ENCODE peak calls at places on chromosomes 7 and 10, in four cellular contexts. One of them, this sample, is unnamed.

GRCh38 chr10:76333801-76334200 is 902.4 kb downstream of the LRMDA start:
- DNase-seq in activated naive CD8-positive, alpha-beta T cell treated with anti-CD3 and anti-CD28 coated beads, Interleukin-2, amount 50 U/mL, for 24 hours: no peak
- DNase-seq in NCI-H446: peak
- DNase-seq in epithelial cell of esophagus: no peak
- DNase-seq in this sample: no peak

GRCh38 chr7:73423519-73424485 is 9.8 kb upstream of the FZD9 start:
- DNase-seq in NCI-H446: no peak
- DNase-seq in epithelial cell of esophagus: no peak
- DNase-seq in activated naive CD8-positive, alpha-beta T cell treated with anti-CD3 and anti-CD28 coated beads, Interleukin-2, amount 50 U/mL, for 24 hours: no peak
- DNase-seq in this sample: no peak

GRCh38 chr7:93011351-93012294 is 106.2 kb downstream of the SAMD9 start:
- DNase-seq in activated naive CD8-positive, alpha-beta T cell treated with anti-CD3 and anti-CD28 coated beads, Interleukin-2, amount 50 U/mL, for 24 hours: no peak
- DNase-seq in epithelial cell of esophagus: peak
- DNase-seq in NCI-H446: no peak
- DNase-seq in this sample: no peak

GRCh38 chr7:70849580-70850235 is 282.2 kb upstream of the GALNT17 start:
- DNase-seq in activated naive CD8-positive, alpha-beta T cell treated with anti-CD3 and anti-CD28 coated beads, Interleukin-2, amount 50 U/mL, for 24 hours: no peak
- DNase-seq in epithelial cell of esophagus: no peak
- DNase-seq in NCI-H446: no peak
- DNase-seq in this sample: no peak

GRCh38 chr7:27840760-27841364 is 100.9 kb downstream of the TAX1BP1 start:
- DNase-seq in epithelial cell of esophagus: no peak
- DNase-seq in activated naive CD8-positive, alpha-beta T cell treated with anti-CD3 and anti-CD28 coated beads, Interleukin-2, amount 50 U/mL, for 24 hours: no peak
- DNase-seq in NCI-H446: no peak
- DNase-seq in this sample: no peak

GRCh38 chr10:12707461-12708185 is 293.9 kb downstream of the CCDC3 start:
- DNase-seq in NCI-H446: peak
- DNase-seq in epithelial cell of esophagus: peak
- DNase-seq in activated naive CD8-positive, alpha-beta T cell treated with anti-CD3 and anti-CD28 coated beads, Interleukin-2, amount 50 U/mL, for 24 hours: peak
- DNase-seq in this sample: no peak

GRCh38 chr7:114865564-114865963 is 56.3 kb upstream of the MDFIC start:
- DNase-seq in activated naive CD8-positive, alpha-beta T cell treated with anti-CD3 and anti-CD28 coated beads, Interleukin-2, amount 50 U/mL, for 24 hours: peak
- DNase-seq in epithelial cell of esophagus: peak
- DNase-seq in NCI-H446: peak
- DNase-seq in this sample: peak

GRCh38 chr7:88229302-88229870 is 9.5 kb upstream of the SRI start:
- DNase-seq in activated naive CD8-positive, alpha-beta T cell treated with anti-CD3 and anti-CD28 coated beads, Interleukin-2, amount 50 U/mL, for 24 hours: no peak
- DNase-seq in epithelial cell of esophagus: no peak
- DNase-seq in NCI-H446: no peak
- DNase-seq in this sample: no peak

GRCh38 chr10:48944171-48944570 is 4.5 kb upstream of the LRRC18 start:
- DNase-seq in NCI-H446: no peak
- DNase-seq in activated naive CD8-positive, alpha-beta T cell treated with anti-CD3 and anti-CD28 coated beads, Interleukin-2, amount 50 U/mL, for 24 hours: no peak
- DNase-seq in epithelial cell of esophagus: no peak
- DNase-seq in this sample: no peak

This sample was measured in central memory CD8-positive, alpha-beta T cell.